ENCODE peak calls at places on chromosome 7, in six cellular contexts. W is H9, Q is IMR-90, P is neuronal stem cell, Z is H1, J is mesenchymal stem cell. M is an unnamed sample.

GRCh38 chr7:140200102-140200989 is 23.6 kb upstream of the KDM7A start:
- DNase-seq in W (no peak), Q (peak), P (no peak), Z (no peak), J (peak), M (peak)

GRCh38 chr7:116633131-116633988 is 38.6 kb upstream of the MET start:
- DNase-seq in W (no peak), Q (no peak), P (no peak), Z (no peak), J (peak), M (peak)

GRCh38 chr7:102404005-102404861 is 8.1 kb downstream of the PRKRIP1 start:
- DNase-seq in W (peak), Q (peak), P (peak), Z (no peak), J (peak), M (peak)

GRCh38 chr7:14376711-14377110 is 387.2 kb upstream of the ETV1 start:
- DNase-seq in W (no peak), Q (no peak), P (no peak), Z (no peak), J (no peak), M (no peak)

GRCh38 chr7:31261373-31261772 is 79.2 kb downstream of the NEUROD6 start:
- DNase-seq in W (no peak), Q (no peak), P (no peak), Z (no peak), J (no peak), M (no peak)

GRCh38 chr7:2986561-2986960 is 57.1 kb downstream of the CARD11 start:
- DNase-seq in W (no peak), Q (no peak), P (no peak), Z (no peak), J (no peak), M (no peak)

GRCh38 chr7:82036146-82036886 is 266.5 kb upstream of the HGF start:
- DNase-seq in W (no peak), Q (peak), P (no peak), Z (no peak), J (peak), M (peak)

GRCh38 chr7:16078076-16078952 is 343.0 kb downstream of the CRPPA start:
- DNase-seq in W (no peak), Q (peak), P (peak), Z (no peak), J (peak), M (peak)

GRCh38 chr7:155293721-155294642 is 3.7 kb upstream of the INSIG1 start:
- DNase-seq in W (no peak), Q (no peak), P (no peak), Z (no peak), J (no peak), M (no peak)

GRCh38 chr7:91570600-91570999 is 306.4 kb downstream of the FZD1 start:
- DNase-seq in W (no peak), Q (no peak), P (no peak), Z (no peak), J (no peak), M (no peak)

GRCh38 chr7:47485640-47486435 is 96.1 kb downstream of the TNS3 start:
- DNase-seq in W (no peak), Q (peak), P (no peak), Z (no peak), J (peak), M (no peak)

GRCh38 chr7:36348256-36348655 is 41.4 kb upstream of the ANLN start:
- DNase-seq in W (no peak), Q (peak), P (no peak), Z (no peak), J (peak), M (no peak)

GRCh38 chr7:155665957-155666287 is 21.5 kb downstream of the RBM33 start:
- DNase-seq in W (no peak), Q (peak), P (no peak), Z (no peak), J (peak), M (peak)

GRCh38 chr7:835491-836401 is 3.5 kb downstream of the SUN1 start:
- DNase-seq in W (no peak), Q (no peak), P (no peak), Z (no peak), J (peak), M (no peak)

GRCh38 chr7:155874411-155874810 is 62.1 kb upstream of the SHH start:
- DNase-seq in W (peak), Q (no peak), P (no peak), Z (no peak), J (no peak), M (no peak)

GRCh38 chr7:69564454-69565417 is 33.5 kb upstream of the AUTS2 start:
- DNase-seq in W (peak), Q (no peak), P (no peak), Z (no peak), J (no peak), M (no peak)

GRCh38 chr7:12826079-12826478 is 138.6 kb downstream of the ARL4A start:
- DNase-seq in W (no peak), Q (no peak), P (no peak), Z (no peak), J (no peak), M (no peak)

GRCh38 chr7:140596751-140597424 is 43.7 kb downstream of the DENND2A start:
- DNase-seq in W (no peak), Q (peak), P (no peak), Z (no peak), J (no peak), M (no peak)

GRCh38 chr7:135493362-135493761 is 16.5 kb downstream of the CNOT4 start:
- DNase-seq in W (no peak), Q (no peak), P (no peak), Z (no peak), J (no peak), M (peak)

GRCh38 chr7:30594055-30594539 is 581 bp upstream of the GARS1 start:
- DNase-seq in W (peak), Q (peak), P (no peak), Z (no peak), J (no peak), M (no peak)

GRCh38 chr7:132750530-132751281 is 174.4 kb upstream of the PLXNA4 start:
- DNase-seq in W (no peak), Q (peak), P (no peak), Z (no peak), J (peak), M (no peak)

GRCh38 chr7:112619343-112619742 is 138.6 kb downstream of the LSMEM1 start:
- DNase-seq in W (no peak), Q (no peak), P (no peak), Z (no peak), J (no peak), M (no peak)

GRCh38 chr7:48183370-48183743 is 12.1 kb downstream of the ABCA13 start:
- DNase-seq in W (no peak), Q (no peak), P (no peak), Z (no peak), J (peak), M (no peak)

GRCh38 chr7:125668321-125668993 is 738.8 kb upstream of the POT1 start:
- DNase-seq in W (no peak), Q (no peak), P (no peak), Z (no peak), J (peak), M (no peak)

GRCh38 chr7:144024213-144024612 is 24.1 kb downstream of the OR6B1 start:
- DNase-seq in W (no peak), Q (no peak), P (no peak), Z (no peak), J (no peak), M (no peak)

GRCh38 chr7:128707752-128708151 is 31.4 kb upstream of the CALU start:
- DNase-seq in W (no peak), Q (no peak), P (no peak), Z (no peak), J (no peak), M (no peak)
- H4K8ac ChIP-seq in W (no peak), Q (no peak), P (no peak), Z (no peak), J (no peak), M (no peak)

GRCh38 chr7:92991190-92991589 is 126.6 kb downstream of the SAMD9 start:
- DNase-seq in W (no peak), Q (no peak), P (no peak), Z (no peak), J (no peak), M (no peak)

GRCh38 chr7:92988941-92989540 is 128.7 kb downstream of the SAMD9 start:
- DNase-seq in W (no peak), Q (peak), P (no peak), Z (no peak), J (peak), M (no peak)

GRCh38 chr7:92988051-92988450 is 129.7 kb downstream of the SAMD9 start:
- DNase-seq in W (no peak), Q (peak), P (no peak), Z (no peak), J (peak), M (peak)

GRCh38 chr7:92987095-92987494 is 130.7 kb downstream of the SAMD9 start:
- DNase-seq in W (no peak), Q (peak), P (no peak), Z (no peak), J (peak), M (no peak)

DNA sequence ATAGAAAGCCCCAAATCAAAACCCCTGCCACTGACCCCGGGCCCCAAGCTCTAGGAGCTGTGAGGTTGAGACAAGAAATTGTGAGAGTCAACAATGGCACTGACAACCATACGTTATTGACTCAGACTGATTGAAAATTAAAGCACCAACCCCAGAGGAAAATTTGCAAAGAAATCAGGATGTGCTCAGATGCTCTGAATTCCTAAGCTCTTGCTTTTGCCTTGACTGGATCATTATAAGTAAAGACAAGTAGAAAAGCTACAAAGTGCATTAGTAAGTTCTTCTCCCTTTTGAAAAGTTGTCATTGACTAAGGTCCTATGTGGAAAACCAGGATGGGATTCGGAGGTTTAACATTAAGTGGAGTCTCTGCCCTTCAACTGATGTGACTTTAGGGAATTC is 130.2 kb downstream of the SAMD9 start:
- DNase-seq in W (no peak), Q (peak), P (no peak), Z (no peak), J (peak), M (no peak)
- H2AFZ ChIP-seq in W (no peak), Q (no peak), P (peak), Z (no peak), J (no peak), M (no peak)

DNA sequence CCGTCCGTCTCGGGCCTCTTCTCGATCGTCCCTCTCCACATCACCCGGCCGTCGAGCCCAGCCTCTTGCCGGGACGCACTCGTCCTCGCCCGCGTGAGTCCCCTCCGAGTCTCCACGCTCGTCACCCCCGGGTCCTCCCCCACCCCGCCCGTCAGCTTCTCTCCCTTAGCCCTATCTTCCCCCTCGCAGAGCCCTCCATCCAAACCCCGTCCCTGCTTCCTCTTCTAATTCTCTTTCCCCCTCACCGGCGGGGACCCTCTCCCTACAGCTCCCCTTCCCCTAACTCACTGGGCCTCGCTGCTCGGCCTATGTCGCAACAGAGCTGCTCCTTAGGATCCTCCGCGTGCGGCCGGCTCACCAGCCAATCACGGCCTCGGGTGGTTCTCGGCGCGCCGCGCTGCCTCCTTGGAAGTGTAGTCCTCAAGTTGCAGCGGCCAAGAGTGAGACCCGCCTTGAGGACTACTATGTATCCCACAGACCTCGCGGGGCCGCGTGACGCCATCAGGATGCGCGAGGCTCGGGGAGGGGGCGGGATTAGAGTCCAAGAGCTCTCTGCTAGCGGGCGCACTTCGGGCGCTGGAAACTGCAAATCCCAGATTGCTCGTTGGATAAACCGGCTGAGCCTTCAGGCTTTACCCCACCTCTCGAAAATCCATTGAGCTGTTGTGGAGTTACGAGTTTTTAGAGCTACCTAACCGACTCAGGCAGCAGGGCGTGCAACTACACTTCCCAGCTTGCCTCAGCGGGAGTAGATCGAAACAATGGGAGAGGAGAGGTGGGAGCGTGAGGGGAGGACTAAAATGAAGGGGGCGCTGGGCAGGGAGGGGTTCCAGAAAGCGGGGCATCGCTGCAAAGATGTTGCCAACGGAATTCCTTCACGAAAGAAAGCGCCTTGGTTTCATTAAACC is at the start of gene ABCF2:
- DNase-seq in W (peak), Q (peak), P (peak), Z (peak), J (peak), M (peak)
- H3K23ac ChIP-seq in W (no peak), Q (peak), P (peak), Z (no peak), J (no peak), M (no peak)

DNA sequence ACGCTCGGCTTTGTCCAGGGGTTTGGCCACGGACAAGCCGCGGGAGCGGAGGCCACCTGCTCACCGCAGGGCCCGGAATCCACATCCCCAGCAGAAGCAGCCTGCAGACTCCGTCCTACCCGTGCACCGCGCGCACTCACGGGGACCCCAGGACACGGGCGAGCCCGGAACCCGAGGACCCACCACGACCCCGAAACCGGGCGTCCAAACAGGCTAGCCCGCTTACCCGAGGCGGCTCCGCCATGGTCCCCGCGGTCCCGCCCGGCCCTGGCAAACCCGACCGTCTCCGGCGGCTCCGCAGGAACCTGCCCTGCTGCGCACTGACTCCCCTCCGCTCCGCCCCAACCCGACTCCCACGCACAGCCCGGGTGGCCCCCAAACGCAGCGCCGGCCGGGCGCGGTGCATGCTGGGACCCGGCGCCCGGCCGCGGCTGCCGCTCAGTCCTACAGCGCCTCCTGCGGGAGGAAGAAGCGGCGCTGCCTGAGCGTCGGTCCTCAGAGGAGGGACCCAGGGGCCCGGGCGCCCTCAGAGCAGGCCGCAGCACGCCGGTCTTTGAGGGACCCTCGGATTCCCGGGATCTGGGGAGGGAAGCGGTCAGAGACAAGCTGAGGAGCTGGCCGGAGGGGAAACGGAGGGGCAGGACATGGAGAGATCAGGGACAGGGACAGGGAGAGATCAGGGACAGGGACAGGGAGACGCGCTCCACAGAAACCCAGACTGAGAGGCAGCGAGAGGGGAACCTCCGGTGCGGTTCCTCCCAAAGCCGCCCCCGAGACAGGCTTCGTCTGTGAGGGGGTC is at the start of gene ZNF786:
- DNase-seq in W (peak), Q (peak), P (peak), Z (peak), J (peak), M (peak)
- H4K8ac ChIP-seq in W (no peak), Q (peak), P (peak), Z (peak), J (peak), M (peak)

GRCh38 chr7:145692237-145692950 is 424.2 kb upstream of the CNTNAP2 start:
- DNase-seq in W (peak), Q (peak), P (no peak), Z (no peak), J (peak), M (no peak)
- H2AFZ ChIP-seq in W (peak), Q (no peak), P (no peak), Z (peak), J (no peak), M (no peak)

DNA sequence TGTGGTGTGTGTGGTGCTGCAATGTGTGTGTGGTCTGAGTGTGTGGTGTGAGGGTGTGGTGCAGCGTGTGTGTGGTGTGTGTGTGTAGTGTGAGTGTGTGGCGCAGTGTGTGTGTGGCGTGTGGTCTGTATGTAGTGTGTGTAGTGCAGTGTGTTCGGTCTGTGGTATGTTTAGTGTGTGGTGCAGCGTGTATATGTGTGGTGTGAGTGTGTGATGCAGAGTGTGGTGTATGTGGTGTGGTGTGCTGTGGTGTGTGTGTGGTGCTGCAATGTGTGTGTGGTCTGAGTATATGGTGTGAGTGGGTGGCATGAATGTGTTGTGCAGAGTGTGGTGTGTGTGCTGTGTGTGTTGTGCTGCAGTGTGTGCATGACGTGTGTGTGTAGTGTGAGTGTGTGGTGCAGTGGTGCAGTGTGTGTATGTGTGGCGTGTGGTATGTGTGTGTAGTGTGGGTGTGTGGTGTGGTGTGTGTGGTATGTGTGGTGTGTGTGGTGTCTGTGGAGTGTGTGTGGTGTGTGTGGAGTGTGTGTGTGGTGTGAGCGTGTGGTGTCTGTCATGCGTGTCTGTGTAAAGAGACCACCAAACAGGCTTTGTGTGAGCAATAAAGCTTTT is 31.0 kb upstream of the PODXL start:
- DNase-seq in W (no peak), Q (no peak), P (no peak), Z (no peak), J (no peak), M (no peak)
- H3K23ac ChIP-seq in W (no peak), Q (peak), P (peak), Z (peak), J (no peak), M (peak)

GRCh38 chr7:96416599-96416998 is 94.7 kb upstream of the SLC25A13 start:
- DNase-seq in W (no peak), Q (no peak), P (no peak), Z (no peak), J (no peak), M (no peak)

GRCh38 chr7:96417784-96418183 is 95.9 kb upstream of the SLC25A13 start:
- DNase-seq in W (no peak), Q (no peak), P (no peak), Z (no peak), J (no peak), M (no peak)

GRCh38 chr7:96415293-96415940 is 93.5 kb upstream of the SLC25A13 start:
- DNase-seq in W (peak), Q (no peak), P (no peak), Z (no peak), J (no peak), M (no peak)

GRCh38 chr7:96414931-96415292 is 93.0 kb upstream of the SLC25A13 start:
- DNase-seq in W (peak), Q (peak), P (peak), Z (no peak), J (peak), M (peak)

DNA sequence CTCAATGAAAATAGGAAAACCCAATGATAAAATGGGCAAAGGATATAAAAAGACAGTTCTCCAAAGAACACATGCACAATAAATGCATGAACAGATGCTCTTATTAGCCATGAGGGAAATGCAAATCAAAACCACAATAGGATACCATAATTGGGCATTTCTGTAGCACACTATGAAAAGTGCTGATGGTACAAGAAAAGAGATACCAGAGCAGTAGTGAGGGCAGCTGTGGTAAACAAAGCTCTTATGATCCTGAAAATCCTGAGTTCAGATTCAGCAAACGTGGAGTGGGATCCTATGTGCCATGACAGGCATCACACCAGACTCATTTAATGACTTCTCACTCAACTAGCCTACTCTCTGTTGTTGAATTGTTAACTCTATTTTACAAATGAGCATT is 96.7 kb upstream of the SLC25A13 start:
- DNase-seq in W (no peak), Q (no peak), P (no peak), Z (no peak), J (no peak), M (no peak)
- H4K8ac ChIP-seq in W (no peak), Q (no peak), P (no peak), Z (no peak), J (no peak), M (no peak)